ENCODE peak calls at places on chromosomes 16 and 17, in nine cellular contexts. One of them, this sample, is unnamed.

GRCh38 chr16:10314811-10315210 is 71.0 kb upstream of the ATF7IP2 start:
- DNase-seq in cardiac fibroblast: peak; percentile 27
- DNase-seq in stomach: no peak
- DNase-seq in BE2C: no peak
- DNase-seq in aorta: no peak
- DNase-seq in cardiac muscle cell: peak; percentile 39
- DNase-seq in CD8-positive, alpha-beta memory T cell: no peak
- DNase-seq in skeletal muscle cell: no peak
- DNase-seq in HCT116: no peak
- DNase-seq in this sample: peak; percentile 54

GRCh38 chr17:5592382-5592781 is 8.1 kb upstream of the NLRP1 start:
- DNase-seq in CD8-positive, alpha-beta memory T cell: no peak
- DNase-seq in aorta: no peak
- DNase-seq in cardiac fibroblast: peak; percentile 68
- DNase-seq in HCT116: peak; percentile 29
- DNase-seq in stomach: no peak
- DNase-seq in skeletal muscle cell: no peak
- DNase-seq in BE2C: no peak
- DNase-seq in cardiac muscle cell: peak; percentile 62
- DNase-seq in this sample: peak; percentile 63

GRCh38 chr17:80980397-80981061 is 11.1 kb upstream of the CHMP6 start:
- DNase-seq in CD8-positive, alpha-beta memory T cell: no peak
- DNase-seq in HCT116: no peak
- DNase-seq in stomach: no peak
- DNase-seq in BE2C: no peak
- DNase-seq in aorta: no peak
- DNase-seq in skeletal muscle cell: no peak
- DNase-seq in cardiac fibroblast: peak; percentile 53
- DNase-seq in cardiac muscle cell: no peak
- DNase-seq in this sample: peak; percentile 50

GRCh38 chr16:89343501-89344291 is 126.2 kb downstream of the ZNF778 start:
- DNase-seq in BE2C: no peak
- DNase-seq in CD8-positive, alpha-beta memory T cell: no peak
- DNase-seq in cardiac muscle cell: no peak
- DNase-seq in aorta: peak; percentile 57
- DNase-seq in cardiac fibroblast: no peak
- DNase-seq in stomach: no peak
- DNase-seq in skeletal muscle cell: no peak
- DNase-seq in HCT116: peak; percentile 77
- DNase-seq in this sample: no peak

GRCh38 chr17:58324409-58325288 is 3.9 kb downstream of the TSPOAP1 start:
- DNase-seq in CD8-positive, alpha-beta memory T cell: no peak
- DNase-seq in stomach: peak; percentile 69
- DNase-seq in skeletal muscle cell: no peak
- DNase-seq in BE2C: peak; percentile 71
- DNase-seq in aorta: peak; percentile 83
- DNase-seq in HCT116: no peak
- DNase-seq in cardiac fibroblast: no peak
- DNase-seq in cardiac muscle cell: peak; percentile 66
- DNase-seq in this sample: peak; percentile 46

GRCh38 chr16:4859900-4860255 is 12.6 kb downstream of the UBN1 start:
- DNase-seq in stomach: no peak
- DNase-seq in HCT116: no peak
- DNase-seq in CD8-positive, alpha-beta memory T cell: no peak
- DNase-seq in aorta: no peak
- DNase-seq in cardiac muscle cell: peak; percentile 14
- DNase-seq in skeletal muscle cell: no peak
- DNase-seq in BE2C: no peak
- DNase-seq in cardiac fibroblast: peak; percentile 51
- DNase-seq in this sample: peak; percentile 64

GRCh38 chr16:47045459-47045858 is 72.0 kb upstream of the DNAJA2 start:
- DNase-seq in CD8-positive, alpha-beta memory T cell: no peak
- DNase-seq in stomach: no peak
- DNase-seq in BE2C: no peak
- DNase-seq in cardiac muscle cell: peak; percentile 28
- DNase-seq in aorta: no peak
- DNase-seq in skeletal muscle cell: no peak
- DNase-seq in cardiac fibroblast: no peak
- DNase-seq in HCT116: no peak
- DNase-seq in this sample: no peak

GRCh38 chr17:78933959-78934568 is 8.9 kb upstream of the TIMP2 start:
- DNase-seq in skeletal muscle cell: peak; percentile 99
- DNase-seq in aorta: peak; percentile 99
- DNase-seq in cardiac muscle cell: peak; percentile 99
- DNase-seq in CD8-positive, alpha-beta memory T cell: no peak
- DNase-seq in HCT116: no peak
- DNase-seq in BE2C: peak; percentile 92
- DNase-seq in stomach: peak; percentile 96
- DNase-seq in cardiac fibroblast: peak; percentile 99
- DNase-seq in this sample: peak; percentile 99

GRCh38 chr17:80940171-80941123 is 51.2 kb upstream of the CHMP6 start:
- DNase-seq in BE2C: no peak
- DNase-seq in aorta: peak; percentile 59
- DNase-seq in cardiac muscle cell: no peak
- DNase-seq in HCT116: no peak
- DNase-seq in CD8-positive, alpha-beta memory T cell: no peak
- DNase-seq in skeletal muscle cell: no peak
- DNase-seq in cardiac fibroblast: no peak
- DNase-seq in stomach: no peak
- DNase-seq in this sample: no peak

DNA sequence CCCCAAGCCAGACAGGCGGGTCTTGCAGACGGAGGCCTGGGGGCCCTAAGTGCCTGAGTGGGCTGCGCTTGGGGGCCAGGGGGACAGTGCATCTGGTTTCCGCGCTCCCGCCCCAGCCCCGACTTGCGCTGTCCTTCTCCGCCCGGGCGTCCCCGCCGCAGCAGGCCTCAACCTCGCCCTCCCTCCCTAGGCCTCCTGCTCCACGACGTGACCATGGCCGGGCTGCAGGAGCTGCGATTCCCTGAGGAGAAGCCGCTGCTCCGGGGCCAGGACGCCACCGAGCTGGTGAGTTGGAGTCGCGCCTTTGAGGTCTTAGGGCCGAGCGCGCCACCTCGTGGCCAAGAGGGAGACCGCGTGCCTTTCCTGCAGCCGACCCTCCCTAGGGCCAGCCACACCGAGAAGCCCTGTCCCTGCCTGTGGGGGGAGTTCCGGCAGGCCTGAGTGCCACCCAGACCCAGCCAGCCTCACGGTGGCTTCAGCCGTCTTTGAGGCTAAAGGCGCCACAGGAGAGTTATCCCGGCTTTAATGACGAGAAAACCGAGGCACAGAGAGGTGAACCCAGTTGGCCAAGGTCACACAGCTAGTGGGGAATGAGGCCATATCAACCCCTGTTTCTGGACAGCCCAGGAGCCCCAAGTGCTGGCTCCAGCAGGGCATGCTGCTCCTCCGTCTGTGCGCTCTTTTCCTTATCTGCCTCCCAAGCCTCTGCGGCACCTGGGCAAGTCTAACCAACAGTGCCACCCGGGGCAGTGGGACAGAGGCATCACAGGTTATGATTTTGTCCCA is 12.2 kb upstream of the NDRG4 start:
- DNase-seq in CD8-positive, alpha-beta memory T cell: peak; percentile 66
- DNase-seq in stomach: peak; percentile 84
- DNase-seq in cardiac fibroblast: peak; percentile 79
- DNase-seq in skeletal muscle cell: peak; percentile 13
- DNase-seq in cardiac muscle cell: peak; percentile 84
- DNase-seq in HCT116: peak; percentile 56
- DNase-seq in aorta: peak; percentile 92
- DNase-seq in BE2C: peak; percentile 95
- DNase-seq in this sample: peak; percentile 69
- H3K4me3 ChIP-seq in CD8-positive, alpha-beta memory T cell: no peak overlapping the region
- H3K4me3 ChIP-seq in stomach: peak overlapping the region; percentile 32
- H3K4me3 ChIP-seq in cardiac fibroblast: no peak overlapping the region
- H3K4me3 ChIP-seq in skeletal muscle cell: peak overlapping the region; percentile 25
- H3K4me3 ChIP-seq in cardiac muscle cell: no peak overlapping the region
- H3K4me3 ChIP-seq in HCT116: no peak overlapping the region
- H3K4me3 ChIP-seq in aorta: no peak overlapping the region
- H3K4me3 ChIP-seq in BE2C: no peak overlapping the region
- H3K4me3 ChIP-seq in this sample: no peak overlapping the region

DNA sequence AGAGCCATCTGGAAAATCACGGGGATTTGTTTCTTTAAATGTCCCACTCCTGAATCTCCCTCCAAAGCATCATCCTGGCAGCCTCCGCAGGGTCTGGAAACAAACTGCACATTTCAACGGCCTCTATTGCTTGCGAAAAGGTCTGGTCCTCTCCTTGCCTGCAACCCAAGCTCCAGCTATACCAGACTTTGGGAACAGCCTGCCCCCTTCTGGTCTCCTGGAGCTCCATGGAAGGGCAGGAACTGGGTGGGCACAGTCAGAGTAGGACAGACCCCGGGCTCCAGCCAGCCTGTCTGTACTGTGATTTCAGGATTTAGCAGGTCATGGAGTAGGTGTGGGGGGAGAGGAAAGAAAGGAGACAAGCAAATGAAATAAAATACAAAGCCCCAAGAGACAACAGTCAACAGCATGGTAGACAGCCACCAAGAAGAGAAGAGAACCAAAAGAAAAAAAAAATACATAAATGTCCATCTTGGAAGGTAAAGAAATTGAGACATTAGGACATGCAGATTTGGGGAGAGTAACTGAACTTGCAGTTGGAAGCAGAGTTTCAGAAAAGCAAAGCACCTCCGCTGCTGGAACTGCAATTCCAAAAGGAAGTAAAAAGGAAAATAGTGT is 2.7 kb downstream of the XYLT1 start:
- DNase-seq in stomach: peak; percentile 67
- DNase-seq in cardiac muscle cell: peak; percentile 74
- DNase-seq in HCT116: no peak
- DNase-seq in CD8-positive, alpha-beta memory T cell: no peak
- DNase-seq in cardiac fibroblast: peak; percentile 65
- DNase-seq in skeletal muscle cell: no peak
- DNase-seq in aorta: peak; percentile 84
- DNase-seq in BE2C: peak; percentile 83
- DNase-seq in this sample: peak; percentile 62
- H3K4me3 ChIP-seq in stomach: peak overlapping the region; percentile 66
- H3K4me3 ChIP-seq in cardiac muscle cell: no peak overlapping the region
- H3K4me3 ChIP-seq in HCT116: no peak overlapping the region
- H3K4me3 ChIP-seq in CD8-positive, alpha-beta memory T cell: no peak overlapping the region
- H3K4me3 ChIP-seq in cardiac fibroblast: no peak overlapping the region
- H3K4me3 ChIP-seq in skeletal muscle cell: peak overlapping the region; percentile 91
- H3K4me3 ChIP-seq in aorta: no peak overlapping the region
- H3K4me3 ChIP-seq in BE2C: no peak overlapping the region
- H3K4me3 ChIP-seq in this sample: peak overlapping the region; percentile 71

DNA sequence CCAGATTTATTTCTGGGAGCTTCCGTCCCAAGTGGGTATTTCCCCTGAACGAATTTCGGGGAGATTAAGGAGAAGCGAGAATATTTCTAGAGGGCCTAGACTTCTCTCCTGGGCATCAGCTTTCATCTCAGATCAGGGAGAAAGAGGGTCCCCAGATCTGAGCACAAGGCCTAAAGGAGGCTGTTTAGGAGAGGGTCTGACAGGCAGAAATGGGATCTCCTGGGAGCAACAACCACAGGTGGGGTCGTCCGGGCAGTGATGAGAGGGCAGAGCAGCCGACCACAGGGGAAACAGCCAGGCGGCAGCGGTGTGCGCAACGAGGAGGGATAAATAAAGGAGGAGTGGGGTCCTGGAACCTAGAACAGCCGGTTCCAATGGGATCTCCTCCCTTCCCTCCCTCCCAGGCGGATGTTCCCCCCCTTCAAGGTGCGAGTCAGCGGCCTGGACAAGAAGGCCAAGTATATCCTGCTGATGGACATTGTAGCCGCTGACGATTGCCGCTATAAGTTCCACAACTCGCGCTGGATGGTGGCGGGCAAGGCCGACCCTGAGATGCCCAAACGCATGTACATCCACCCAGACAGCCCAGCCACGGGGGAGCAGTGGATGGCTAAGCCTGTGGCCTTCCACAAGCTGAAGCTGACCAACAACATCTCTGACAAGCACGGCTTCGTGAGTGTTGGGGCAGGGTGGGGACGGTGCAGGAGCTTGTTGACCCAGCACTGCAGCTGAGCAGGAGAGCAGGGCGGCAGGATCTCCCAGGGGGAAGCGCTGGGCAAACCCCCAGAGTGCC is 1.8 kb downstream of the TBX2 start:
- DNase-seq in stomach: no peak
- DNase-seq in cardiac fibroblast: peak; percentile 53
- DNase-seq in CD8-positive, alpha-beta memory T cell: no peak
- DNase-seq in aorta: no peak
- DNase-seq in BE2C: peak; percentile 31
- DNase-seq in skeletal muscle cell: no peak
- DNase-seq in cardiac muscle cell: no peak
- DNase-seq in HCT116: no peak
- DNase-seq in this sample: peak; percentile 66
- H3K4me3 ChIP-seq in stomach: peak overlapping the region; percentile 46
- H3K4me3 ChIP-seq in cardiac fibroblast: peak overlapping the region; percentile 65
- H3K4me3 ChIP-seq in CD8-positive, alpha-beta memory T cell: no peak overlapping the region
- H3K4me3 ChIP-seq in aorta: peak overlapping the region; percentile 87
- H3K4me3 ChIP-seq in BE2C: peak overlapping the region; percentile 96
- H3K4me3 ChIP-seq in skeletal muscle cell: peak overlapping the region; percentile 75
- H3K4me3 ChIP-seq in cardiac muscle cell: peak overlapping the region; percentile 63
- H3K4me3 ChIP-seq in HCT116: no peak overlapping the region
- H3K4me3 ChIP-seq in this sample: peak overlapping the region; percentile 75

DNA sequence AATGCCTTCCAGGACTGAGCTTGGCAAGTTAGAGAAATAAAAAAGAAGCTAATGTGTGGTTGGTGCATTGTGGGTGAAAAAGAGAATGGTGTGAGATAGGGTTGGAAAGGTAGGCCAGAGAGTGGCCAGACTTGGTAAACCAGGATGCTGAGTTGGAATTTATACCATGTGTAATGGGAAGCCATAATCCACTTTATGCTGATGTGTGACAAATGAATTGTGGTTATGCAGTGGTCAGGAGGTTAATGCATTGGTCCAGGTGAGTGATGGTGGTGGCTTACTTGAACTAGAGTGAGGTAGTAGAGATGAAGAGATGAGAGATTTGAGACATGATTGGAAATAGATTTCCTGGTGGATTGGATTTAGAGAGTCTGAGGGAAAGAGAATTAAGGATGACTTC is 1.0 kb downstream of the PFAS start:
- DNase-seq in skeletal muscle cell: no peak
- DNase-seq in stomach: no peak
- DNase-seq in cardiac fibroblast: no peak
- DNase-seq in HCT116: no peak
- DNase-seq in BE2C: no peak
- DNase-seq in CD8-positive, alpha-beta memory T cell: no peak
- DNase-seq in aorta: no peak
- DNase-seq in cardiac muscle cell: no peak
- DNase-seq in this sample: no peak
- H3K4me3 ChIP-seq in skeletal muscle cell: peak overlapping the region; percentile 99
- H3K4me3 ChIP-seq in stomach: no peak overlapping the region
- H3K4me3 ChIP-seq in cardiac fibroblast: no peak overlapping the region
- H3K4me3 ChIP-seq in HCT116: peak overlapping the region; percentile 99
- H3K4me3 ChIP-seq in BE2C: peak overlapping the region; percentile 96
- H3K4me3 ChIP-seq in CD8-positive, alpha-beta memory T cell: no peak overlapping the region
- H3K4me3 ChIP-seq in aorta: no peak overlapping the region
- H3K4me3 ChIP-seq in cardiac muscle cell: peak overlapping the region; percentile 78
- H3K4me3 ChIP-seq in this sample: peak overlapping the region; percentile 100

This sample was measured in fibroblast of lung.